ENCODE peak calls at places on chromosomes 2 and 18, in nine cellular contexts. V is NCI-H460; P is SW480; C is effector memory CD8-positive, alpha-beta T cell; A is activated effector memory CD4-positive, alpha-beta T cell treated with Interleukin-2 at 50 U/mL for 16 hours; X is neural progenitor cell; H is GM12865; N is mucosa of descending colon; E is NCI-H1092. T is an unnamed sample.
A peak's percentile ranks its signal among the peaks of the same experiment; 100 is the strongest.

GRCh38 chr2:195651041-195651440 is 6.0 kb upstream of the SLC39A10 start:
- DNase-seq in V (no peak), P (no peak), C (no peak), A (no peak), X (no peak), H (no peak), N (no peak), E (no peak), T (no peak)

GRCh38 chr2:207891222-207891844 is 121.6 kb upstream of the FZD5 start:
- DNase-seq in V (no peak), P (no peak), C (no peak), A (no peak), X (no peak), H (no peak), N (no peak), E (no peak), T (no peak)

GRCh38 chr2:11967946-11968465 is 221.6 kb downstream of the LPIN1 start:
- DNase-seq in V (no peak), P (no peak), C (no peak), A (no peak), X (peak; percentile 5), H (no peak), N (no peak), E (no peak), T (no peak)

GRCh38 chr2:121755237-121756111 is at the start of gene TSN:
- DNase-seq in V (peak; percentile 97), P (peak; percentile 94), C (peak; percentile 97), A (peak; percentile 96), X (peak; percentile 100), H (peak; percentile 98), N (peak; percentile 99), E (peak; percentile 95), T (peak; percentile 95)

GRCh38 chr2:134489732-134490384 is 228.9 kb downstream of the TMEM163 start:
- DNase-seq in V (no peak), P (no peak), C (no peak), A (no peak), X (no peak), H (no peak), N (no peak), E (no peak), T (no peak)

GRCh38 chr2:51028829-51029228 is 3.1 kb downstream of the NRXN1 start:
- DNase-seq in V (no peak), P (no peak), C (no peak), A (no peak), X (no peak), H (no peak), N (no peak), E (no peak), T (no peak)

GRCh38 chr2:110717734-110718133 is 14.6 kb upstream of the ACOXL start:
- DNase-seq in V (no peak), P (no peak), C (no peak), A (no peak), X (no peak), H (no peak), N (no peak), E (no peak), T (no peak)

GRCh38 chr2:169184074-169184473 is 114.7 kb downstream of the DHRS9 start:
- DNase-seq in V (no peak), P (no peak), C (no peak), A (no peak), X (no peak), H (no peak), N (no peak), E (no peak), T (no peak)

GRCh38 chr2:17965196-17965595 is 86.7 kb downstream of the KCNS3 start:
- DNase-seq in V (no peak), P (no peak), C (no peak), A (no peak), X (no peak), H (no peak), N (no peak), E (no peak), T (no peak)

GRCh38 chr2:98868548-98869271 is 67.3 kb downstream of the CRACDL start:
- DNase-seq in V (no peak), P (no peak), C (no peak), A (no peak), X (no peak), H (no peak), N (no peak), E (no peak), T (no peak)

GRCh38 chr18:40159141-40160017 is 1795.7 kb upstream of the PIK3C3 start:
- DNase-seq in V (peak; percentile 25), P (peak; percentile 50), C (no peak), A (no peak), X (peak; percentile 55), H (peak; percentile 5), N (no peak), E (peak; percentile 59), T (no peak)

GRCh38 chr2:174014699-174015070 is 49.5 kb upstream of the SP3 start:
- DNase-seq in V (no peak), P (no peak), C (no peak), A (no peak), X (no peak), H (no peak), N (no peak), E (peak; percentile 19), T (no peak)

GRCh38 chr2:23941644-23942043 is 1.4 kb downstream of the UBXN2A start:
- DNase-seq in V (no peak), P (no peak), C (no peak), A (no peak), X (no peak), H (no peak), N (no peak), E (no peak), T (no peak)

GRCh38 chr2:229330952-229331351 is 59.9 kb upstream of the PID1 start:
- DNase-seq in V (no peak), P (no peak), C (no peak), A (no peak), X (no peak), H (peak; percentile 11), N (no peak), E (no peak), T (no peak)

GRCh38 chr18:62778976-62779869 is 63.9 kb downstream of the PHLPP1 start:
- DNase-seq in V (no peak), P (no peak), C (no peak), A (no peak), X (peak; percentile 37), H (no peak), N (no peak), E (no peak), T (no peak)

GRCh38 chr2:235669269-235669831 is 175.5 kb downstream of the AGAP1 start:
- DNase-seq in V (peak; percentile 56), P (peak; percentile 82), C (peak; percentile 66), A (peak; percentile 25), X (peak; percentile 97), H (peak; percentile 9), N (peak; percentile 79), E (peak; percentile 35), T (no peak)

GRCh38 chr2:218895758-218896500 is 15.3 kb downstream of the WNT10A start:
- DNase-seq in V (no peak), P (peak; percentile 85), C (no peak), A (no peak), X (no peak), H (no peak), N (no peak), E (no peak), T (no peak)

GRCh38 chr18:68448736-68449135 is 266.2 kb downstream of the TMX3 start:
- DNase-seq in V (no peak), P (no peak), C (no peak), A (no peak), X (no peak), H (no peak), N (no peak), E (no peak), T (no peak)

GRCh38 chr18:61419763-61420162 is 86.5 kb downstream of the CDH20 start:
- DNase-seq in V (no peak), P (no peak), C (no peak), A (no peak), X (no peak), H (no peak), N (no peak), E (no peak), T (no peak)

GRCh38 chr2:188381614-188382013 is 89.9 kb downstream of the GULP1 start:
- DNase-seq in V (peak; percentile 39), P (peak; percentile 9), C (no peak), A (no peak), X (no peak), H (no peak), N (no peak), E (no peak), T (no peak)

GRCh38 chr2:210428415-210429179 is 48.0 kb downstream of the LANCL1 start:
- DNase-seq in V (peak; percentile 44), P (no peak), C (no peak), A (no peak), X (no peak), H (no peak), N (no peak), E (no peak), T (no peak)

GRCh38 chr2:89811295-89811694 is 1119.8 kb downstream of the RPIA start:
- DNase-seq in V (no peak), P (no peak), C (no peak), A (no peak), X (no peak), H (no peak), N (no peak), E (no peak), T (no peak)

GRCh38 chr2:105933906-105934305 is 189.2 kb downstream of the NCK2 start:
- DNase-seq in V (no peak), P (no peak), C (no peak), A (no peak), X (no peak), H (no peak), N (no peak), E (no peak), T (no peak)

GRCh38 chr2:27221166-27221565 is 4.0 kb downstream of the CAD start:
- DNase-seq in V (no peak), P (no peak), C (no peak), A (no peak), X (no peak), H (no peak), N (peak; percentile 12), E (no peak), T (no peak)

GRCh38 chr2:206981739-206982336 is 42.5 kb downstream of the CPO start:
- DNase-seq in V (peak; percentile 48), P (peak; percentile 44), C (no peak), A (peak; percentile 22), X (peak; percentile 75), H (peak; percentile 35), N (peak; percentile 53), E (peak; percentile 34), T (peak; percentile 17)

GRCh38 chr2:240356700-240357640 is 78.5 kb upstream of the GPC1 start:
- DNase-seq in V (no peak), P (no peak), C (no peak), A (no peak), X (no peak), H (no peak), N (no peak), E (no peak), T (no peak)

GRCh38 chr2:231554748-231555545 is 24.7 kb upstream of the NMUR1 start:
- DNase-seq in V (no peak), P (no peak), C (no peak), A (no peak), X (no peak), H (peak; percentile 32), N (peak; percentile 76), E (no peak), T (no peak)

GRCh38 chr2:69554568-69554967 is 89.0 kb downstream of the AAK1 start:
- DNase-seq in V (no peak), P (no peak), C (no peak), A (no peak), X (no peak), H (peak; percentile 69), N (no peak), E (no peak), T (no peak)

GRCh38 chr2:102910724-102911123 is 148.9 kb downstream of the TMEM182 start:
- DNase-seq in V (no peak), P (no peak), C (no peak), A (no peak), X (no peak), H (no peak), N (no peak), E (no peak), T (no peak)

GRCh38 chr2:37738266-37738885 is 66.9 kb upstream of the CDC42EP3 start:
- DNase-seq in V (no peak), P (no peak), C (no peak), A (no peak), X (peak; percentile 7), H (no peak), N (no peak), E (no peak), T (no peak)

GRCh38 chr2:210224660-210225460 is at the start of gene ACADL:
- DNase-seq in V (peak; percentile 32), P (peak; percentile 56), C (no peak), A (no peak), X (peak; percentile 77), H (no peak), N (peak; percentile 59), E (peak; percentile 4), T (peak; percentile 19)